ENCODE peak calls at places on chromosomes 1 and 21, in seven cellular contexts. X is amygdala; M is progenitor cell of endocrine pancreas; A is NCI-H1092; F is activated CD4-positive, alpha-beta T cell treated with anti-CD3 and anti-CD28 coated beads for 36 hours; T is CD4-positive, CD25-positive, alpha-beta regulatory T cell; G is activated T-helper 9 cell treated with anti-CD3 and anti-CD28 coated beads, Interleukin-2, amount 50 U/mL, for 16 hours. W is an unnamed sample.

GRCh38 chr1:42931911-42932422 is 26.7 kb downstream of the SLC2A1 start:
- DNase-seq in X (no peak), M (no peak), A (no peak), F (peak), T (peak), G (peak), W (peak)

GRCh38 chr1:75074719-75075395 is 59.3 kb upstream of the LHX8 start:
- DNase-seq in X (no peak), M (no peak), A (no peak), F (no peak), T (no peak), G (no peak), W (no peak)

GRCh38 chr1:64553285-64553684 is 83.4 kb downstream of the CACHD1 start:
- DNase-seq in X (no peak), M (no peak), A (no peak), F (no peak), T (peak), G (no peak), W (no peak)

GRCh38 chr1:146019225-146020057 is 2.1 kb downstream of the HJV start:
- DNase-seq in X (no peak), M (no peak), A (no peak), F (peak), T (no peak), G (no peak), W (no peak)

GRCh38 chr21:41360072-41360821 is 1.6 kb upstream of the MX2 start:
- DNase-seq in X (no peak), M (no peak), A (peak), F (no peak), T (no peak), G (no peak), W (no peak)

GRCh38 chr1:159999204-159999603 is 32.6 kb downstream of the PIGM start:
- DNase-seq in X (no peak), M (no peak), A (no peak), F (no peak), T (no peak), G (no peak), W (no peak)

GRCh38 chr1:80657707-80658106 is 1143.0 kb upstream of the ADGRL2 start:
- DNase-seq in X (no peak), M (no peak), A (no peak), F (no peak), T (no peak), G (no peak), W (no peak)

GRCh38 chr1:25875856-25876692 is 566 bp upstream of the PAQR7 start:
- DNase-seq in X (no peak), M (no peak), A (no peak), F (no peak), T (no peak), G (peak), W (no peak)

GRCh38 chr1:172496678-172497077 is 36.3 kb upstream of the SUCO start:
- DNase-seq in X (no peak), M (no peak), A (no peak), F (no peak), T (no peak), G (no peak), W (no peak)

GRCh38 chr1:106584127-106584526 is 472.3 kb upstream of the PRMT6 start:
- DNase-seq in X (no peak), M (no peak), A (no peak), F (no peak), T (no peak), G (no peak), W (no peak)

GRCh38 chr1:178645826-178646200 is 79.2 kb upstream of the RALGPS2 start:
- DNase-seq in X (no peak), M (no peak), A (no peak), F (no peak), T (no peak), G (no peak), W (no peak)

GRCh38 chr1:195481293-195481692 is 1126.9 kb downstream of the KCNT2 start:
- DNase-seq in X (no peak), M (no peak), A (no peak), F (no peak), T (no peak), G (no peak), W (no peak)

W was measured in GM18507.